ENCODE peak calls at places on chromosomes 6 and 20, in nine cellular contexts. Q is Peyer's patch, J is RWPE1, I is MM.1S, E is HFFc6, V is HFF-Myc, P is GM20000, B is fibroblast of mammary gland, X is ovary. T is an unnamed sample.

GRCh38 chr20:62815066-62815991 is 1.5 kb upstream of the COL9A3 start:
- DNase-seq in X (no peak), E (no peak), Q (no peak), B (peak), J (peak), I (no peak), V (no peak), P (no peak), T (peak)

GRCh38 chr6:5282191-5282623 is 20.9 kb downstream of the FARS2 start:
- DNase-seq in Q (no peak), V (no peak), E (no peak), X (no peak), J (no peak), B (no peak), P (no peak), I (no peak), T (no peak)

GRCh38 chr6:32763417-32763816 is at the start of gene HLA-DQB2:
- DNase-seq in J (no peak), E (no peak), Q (no peak), I (no peak), X (no peak), P (no peak), V (no peak), B (no peak), T (no peak)

GRCh38 chr20:46206025-46206424 is 87.9 kb downstream of the CD40 start:
- DNase-seq in P (peak), Q (no peak), J (peak), I (no peak), E (peak), B (peak), X (no peak), V (peak), T (no peak)

GRCh38 chr6:126701799-126702198 is 361.9 kb downstream of the CENPW start:
- DNase-seq in Q (no peak), X (no peak), J (no peak), I (peak), B (peak), P (no peak), E (no peak), V (no peak), T (no peak)

GRCh38 chr20:56809668-56810067 is 180.6 kb downstream of the TFAP2C start:
- DNase-seq in P (no peak), X (no peak), Q (no peak), J (no peak), B (no peak), I (no peak), V (no peak), E (no peak), T (no peak)

GRCh38 chr20:19588731-19589130 is 169.3 kb upstream of the RIN2 start:
- DNase-seq in B (no peak), P (no peak), E (no peak), Q (no peak), J (no peak), V (no peak), I (peak), X (peak), T (no peak)

GRCh38 chr6:110944681-110945151 is 13.8 kb upstream of the GTF3C6 start:
- DNase-seq in X (no peak), I (no peak), Q (no peak), P (peak), B (peak), E (peak), V (peak), J (peak), T (no peak)

GRCh38 chr6:138986578-138986977 is 1.5 kb downstream of the REPS1 start:
- DNase-seq in E (peak), Q (no peak), V (no peak), P (no peak), B (peak), J (no peak), I (no peak), X (no peak), T (no peak)

GRCh38 chr6:19753822-19754221 is 83.3 kb upstream of the ID4 start:
- DNase-seq in X (no peak), V (no peak), B (no peak), Q (no peak), E (no peak), J (no peak), I (no peak), P (no peak), T (peak)

GRCh38 chr6:145630598-145630997 is 104.7 kb downstream of the EPM2A start:
- DNase-seq in P (no peak), I (no peak), X (no peak), B (no peak), V (no peak), E (no peak), J (no peak), Q (no peak), T (no peak)

GRCh38 chr20:46062151-46062550 is 27.6 kb downstream of the NCOA5 start:
- DNase-seq in J (no peak), X (no peak), I (no peak), B (no peak), P (no peak), Q (no peak), V (no peak), E (no peak), T (no peak)

GRCh38 chr6:159169193-159169555 is at the start of gene FNDC1:
- DNase-seq in V (no peak), E (no peak), I (no peak), X (no peak), Q (no peak), B (no peak), P (peak), J (peak), T (peak)

GRCh38 chr20:45892049-45892816 is 1.1 kb downstream of the CTSA start:
- DNase-seq in Q (no peak), J (peak), E (peak), V (no peak), P (no peak), X (no peak), I (no peak), B (no peak), T (no peak)

GRCh38 chr6:108565091-108565766 is 4.5 kb downstream of the FOXO3 start:
- DNase-seq in P (peak), E (no peak), V (no peak), Q (peak), B (no peak), X (no peak), J (no peak), I (peak), T (no peak)

GRCh38 chr6:16249971-16250370 is 11.6 kb downstream of the GMPR start:
- DNase-seq in X (no peak), V (no peak), Q (no peak), J (no peak), E (no peak), B (no peak), I (no peak), P (no peak), T (no peak)

GRCh38 chr6:159961523-159961922 is 7.4 kb upstream of the IGF2R start:
- DNase-seq in V (no peak), X (no peak), B (peak), E (peak), I (no peak), J (no peak), Q (no peak), P (no peak), T (no peak)

GRCh38 chr20:8798505-8798904 is 270.4 kb upstream of the PLCB4 start:
- DNase-seq in P (no peak), J (no peak), Q (no peak), E (peak), I (no peak), V (no peak), X (no peak), B (peak), T (no peak)

GRCh38 chr6:352896-353470 is 38.6 kb upstream of the IRF4 start:
- DNase-seq in P (no peak), E (no peak), X (no peak), I (no peak), J (no peak), V (no peak), B (no peak), Q (no peak), T (no peak)

GRCh38 chr6:157079277-157079676 is 244.0 kb downstream of the TMEM242 start:
- DNase-seq in P (no peak), V (no peak), Q (no peak), I (no peak), J (no peak), B (no peak), E (no peak), X (no peak), T (no peak)

GRCh38 chr6:137853569-137854213 is 13.4 kb upstream of the TNFAIP3 start:
- DNase-seq in P (no peak), X (no peak), V (no peak), B (peak), J (peak), Q (no peak), I (no peak), E (peak), T (no peak)

GRCh38 chr6:96116674-96117073 is 100.9 kb downstream of the FUT9 start:
- DNase-seq in B (no peak), X (no peak), I (no peak), J (no peak), P (peak), V (no peak), E (no peak), Q (no peak), T (peak)

GRCh38 chr20:63366658-63367360 is 5.7 kb upstream of the CHRNA4 start:
- DNase-seq in X (no peak), E (no peak), V (no peak), B (no peak), I (no peak), Q (no peak), P (no peak), J (no peak), T (no peak)

GRCh38 chr6:24504642-24505586 is 10.1 kb downstream of the ALDH5A1 start:
- DNase-seq in X (no peak), Q (no peak), P (no peak), J (peak), I (no peak), E (no peak), V (no peak), B (no peak), T (no peak)

GRCh38 chr6:2101213-2101612 is 144.2 kb downstream of the GMDS start:
- DNase-seq in Q (no peak), J (no peak), B (peak), I (no peak), X (no peak), V (no peak), P (no peak), E (no peak), T (no peak)

GRCh38 chr6:150439373-150439772 is 70.6 kb downstream of the IYD start:
- DNase-seq in E (no peak), X (no peak), V (no peak), B (no peak), I (no peak), P (no peak), Q (no peak), J (no peak), T (no peak)

DNA sequence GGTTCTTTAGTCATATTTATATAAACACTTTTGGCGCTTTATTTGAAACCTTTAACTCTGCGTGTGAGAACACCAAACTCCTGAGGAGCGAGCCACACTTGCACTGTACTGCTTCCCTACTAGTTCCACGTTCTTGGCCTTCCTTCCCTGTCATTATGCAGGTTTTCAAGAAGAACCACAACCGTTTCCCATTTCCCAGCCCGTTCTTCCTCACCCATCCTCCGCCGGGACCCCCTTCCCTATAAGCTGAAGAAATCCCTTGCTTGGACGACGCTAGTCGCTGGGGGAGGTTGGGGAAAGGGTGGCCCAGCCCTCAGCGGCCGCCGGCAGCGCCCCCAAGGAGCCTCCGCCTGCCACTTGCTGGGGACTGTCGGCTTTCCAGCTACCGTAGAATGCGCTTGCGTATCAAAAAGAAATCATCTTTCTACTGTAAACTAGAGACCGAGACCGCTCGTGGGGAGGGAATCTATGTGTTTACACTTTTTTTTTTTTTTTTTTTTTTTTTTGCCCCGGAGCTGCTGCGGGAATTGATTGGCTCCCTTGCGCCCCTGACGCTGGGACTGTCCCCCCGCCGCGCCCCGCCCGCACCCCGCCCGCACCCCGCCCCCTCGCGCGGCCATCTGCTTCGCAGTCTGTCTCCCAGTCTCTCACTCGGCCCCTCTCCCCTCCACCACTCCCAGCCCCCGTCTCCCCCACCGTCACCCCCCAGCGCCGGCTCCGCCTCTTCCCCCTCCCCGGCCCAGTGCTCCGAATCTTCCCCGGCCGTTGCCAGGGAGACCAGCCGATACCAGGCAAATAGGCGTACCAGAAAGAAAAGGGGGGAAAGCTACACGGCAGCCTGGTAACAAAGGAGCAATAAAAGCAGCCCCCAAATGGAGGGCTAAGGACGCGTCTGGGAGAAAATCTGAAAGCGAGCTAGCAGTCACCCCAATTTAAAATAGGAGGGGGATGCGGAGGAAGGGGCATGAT is 2.3 kb upstream of the MARCKS start:
- DNase-seq in E (peak), Q (peak), I (peak), V (no peak), J (peak), P (peak), X (peak), B (peak), T (peak)
- TF ChIP-seq CTCF in E (peak), Q (peak), I (peak), V (peak), J (no peak), P (no peak), X (no peak), B (no peak), T (no peak)

GRCh38 chr6:70520575-70520974 is 46.2 kb upstream of the SDHAF4 start:
- DNase-seq in X (no peak), E (peak), Q (no peak), B (peak), I (peak), P (peak), V (no peak), J (no peak), T (no peak)
- TF ChIP-seq CTCF in X (no peak), E (peak), Q (peak), B (peak), I (peak), P (no peak), V (peak), J (no peak), T (no peak)

DNA sequence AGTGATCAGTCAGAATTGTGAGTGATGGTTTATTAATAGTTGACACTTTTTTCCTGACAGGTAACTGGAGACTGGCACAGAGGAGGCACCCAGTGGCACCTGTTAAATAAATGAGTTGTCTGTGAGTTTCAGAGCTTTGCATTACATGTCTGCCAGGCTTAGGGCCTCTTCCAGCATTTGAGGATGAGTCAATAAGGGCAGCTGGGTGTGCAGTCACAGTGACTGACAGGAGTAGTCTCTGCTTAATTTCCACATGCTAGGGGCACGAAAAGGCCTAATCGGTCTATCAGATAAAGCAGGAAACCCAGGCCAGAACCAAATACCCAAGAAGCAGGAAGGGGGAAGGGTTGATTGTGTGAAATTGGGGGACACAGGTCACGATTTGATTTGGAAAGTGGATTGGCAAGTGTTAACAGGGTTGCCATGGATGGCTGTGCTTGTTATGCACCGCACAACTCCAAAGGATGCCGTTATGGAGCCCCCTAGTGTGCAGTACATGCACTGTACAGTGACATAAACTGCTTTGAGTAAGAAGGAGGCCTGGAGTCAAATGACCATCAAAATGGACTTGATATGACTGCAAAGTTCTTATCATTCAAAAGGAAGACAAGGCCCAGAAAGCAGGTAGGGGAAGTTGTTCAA is 111.9 kb upstream of the GGTLC1 start:
- DNase-seq in V (peak), P (peak), J (peak), X (no peak), I (peak), Q (peak), B (peak), E (peak), T (peak)
- TF ChIP-seq CTCF in V (peak), P (peak), J (peak), X (no peak), I (peak), Q (peak), B (peak), E (peak), T (peak)

GRCh38 chr6:131167773-131168172 is 32.5 kb downstream of the AKAP7 start:
- DNase-seq in J (no peak), I (no peak), Q (no peak), V (no peak), P (no peak), B (no peak), E (no peak), X (no peak), T (no peak)
- TF ChIP-seq CTCF in J (no peak), I (no peak), Q (no peak), V (no peak), P (no peak), B (no peak), E (peak), X (no peak), T (no peak)

DNA sequence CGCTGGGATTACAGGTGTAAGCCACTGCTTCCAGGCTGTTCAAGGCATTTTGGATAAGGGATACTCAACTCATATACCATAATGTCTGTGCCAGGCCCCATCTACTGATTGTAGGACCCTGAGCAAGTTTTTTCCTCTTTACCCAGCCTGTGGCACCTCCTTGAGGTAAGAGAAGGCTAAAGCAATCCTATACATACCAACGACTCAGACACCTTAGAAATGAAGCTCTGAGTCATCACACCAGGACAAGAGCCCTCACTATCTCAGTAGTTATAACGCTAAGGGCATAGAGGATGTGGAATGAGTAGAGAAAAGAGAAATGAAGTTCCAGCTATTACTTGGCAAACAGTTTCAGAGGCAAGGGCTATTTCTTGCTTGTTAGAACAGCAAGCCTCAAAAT is 16.9 kb downstream of the NDRG3 start:
- DNase-seq in B (no peak), I (no peak), Q (no peak), J (peak), E (peak), V (no peak), X (no peak), P (no peak), T (no peak)
- TF ChIP-seq CTCF in B (no peak), I (no peak), Q (no peak), J (no peak), E (peak), V (peak), X (no peak), P (no peak), T (peak)

DNA sequence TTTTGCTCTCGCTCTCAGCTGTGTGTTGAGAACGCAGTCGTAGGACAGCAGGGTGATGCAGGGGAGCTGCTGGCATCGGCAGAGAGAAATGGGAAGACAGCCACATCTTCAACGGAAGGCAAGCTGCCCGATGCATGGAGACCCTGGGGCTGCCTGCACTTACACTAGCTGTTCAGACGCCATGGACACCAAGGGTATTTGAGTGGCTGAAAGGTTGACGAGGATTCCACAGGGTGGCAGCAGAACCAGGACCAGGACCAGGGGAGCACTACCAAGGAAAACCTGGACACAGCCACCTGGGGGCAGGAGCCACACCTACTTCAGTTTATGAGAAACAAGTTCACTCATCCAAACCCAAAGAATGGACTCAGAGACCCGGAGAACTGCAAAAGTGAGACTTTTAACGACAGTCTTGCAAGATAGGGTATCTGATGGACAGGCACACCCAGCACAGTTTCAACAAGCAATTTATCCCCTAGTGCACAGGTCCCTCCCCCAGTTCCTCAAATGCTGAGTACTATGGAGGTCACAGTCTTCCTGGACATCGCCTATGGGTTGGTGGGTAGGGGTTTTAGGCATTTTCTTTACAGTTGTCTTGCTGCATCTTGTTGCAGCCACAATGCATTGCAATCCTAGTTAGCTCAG is 56.3 kb upstream of the ENTPD6 start:
- DNase-seq in X (no peak), B (no peak), E (no peak), Q (no peak), I (no peak), P (no peak), J (peak), V (no peak), T (no peak)
- TF ChIP-seq CTCF in X (no peak), B (no peak), E (peak), Q (peak), I (no peak), P (no peak), J (no peak), V (no peak), T (no peak)

GRCh38 chr6:129567374-129567773 is 142.6 kb downstream of the ARHGAP18 start:
- DNase-seq in V (no peak), Q (no peak), I (peak), J (peak), P (peak), E (no peak), X (no peak), B (peak), T (peak)
- TF ChIP-seq CTCF in V (peak), Q (peak), I (peak), J (no peak), P (peak), E (peak), X (no peak), B (peak), T (peak)

GRCh38 chr6:158145940-158146339 is 22.1 kb downstream of the SERAC1 start:
- DNase-seq in Q (no peak), P (no peak), B (no peak), V (no peak), I (no peak), X (no peak), E (no peak), J (no peak), T (no peak)
- TF ChIP-seq CTCF in Q (no peak), P (no peak), B (no peak), V (no peak), I (no peak), X (no peak), E (no peak), J (no peak), T (no peak)

GRCh38 chr6:13183446-13184088 is 144.8 kb downstream of the TBC1D7 start:
- DNase-seq in J (no peak), E (no peak), I (no peak), V (no peak), B (no peak), Q (no peak), P (no peak), X (no peak), T (no peak)

GRCh38 chr6:13172294-13172693 is 156.0 kb downstream of the TBC1D7 start:
- DNase-seq in X (no peak), J (no peak), Q (no peak), E (no peak), V (no peak), B (no peak), I (no peak), P (no peak), T (peak)

GRCh38 chr6:13175759-13176158 is 152.6 kb downstream of the TBC1D7 start:
- DNase-seq in B (no peak), X (no peak), Q (no peak), I (no peak), P (no peak), J (no peak), E (no peak), V (no peak), T (no peak)

GRCh38 chr6:13181398-13181797 is 146.9 kb downstream of the TBC1D7 start:
- DNase-seq in I (no peak), Q (no peak), P (no peak), J (no peak), B (no peak), X (no peak), E (no peak), V (no peak), T (peak)

GRCh38 chr6:13177617-13178506 is 150.5 kb downstream of the TBC1D7 start:
- DNase-seq in B (no peak), E (no peak), V (no peak), J (no peak), I (no peak), P (no peak), X (no peak), Q (no peak), T (no peak)
- TF ChIP-seq CTCF in B (no peak), E (no peak), V (no peak), J (no peak), I (no peak), P (no peak), X (no peak), Q (no peak), T (no peak)